ENCODE peak calls at places on chromosome X, in four cellular contexts. F is activated CD4-positive, CD25-positive, alpha-beta regulatory T cell treated with anti-CD3 and anti-CD28 coated beads, Interleukin-2, amount 50 U/mL, for 72 hours; P is stimulated activated CD4-positive, alpha-beta T cell treated with anti-CD3 and anti-CD28 coated beads, Interleukin-2, amount 100 ng/mL, for 48 hours; H is heart right ventricle. B is an unnamed sample.

GRCh38 chrX:41009816-41010187 is 75.4 kb upstream of the USP9X start:
- DNase-seq in F (no peak), P (no peak), H (no peak), B (no peak)

GRCh38 chrX:132044953-132045352 is 21.9 kb downstream of the STK26 start:
- DNase-seq in F (no peak), P (no peak), H (no peak), B (no peak)

GRCh38 chrX:150664290-150664689 is 28.9 kb upstream of the MTMR1 start:
- DNase-seq in F (no peak), P (no peak), H (peak), B (peak)

GRCh38 chrX:72394518-72395163 is 88.9 kb upstream of the CITED1 start:
- DNase-seq in F (no peak), P (no peak), H (peak), B (peak)

GRCh38 chrX:55640854-55641253 is 17.7 kb downstream of the FOXR2 start:
- DNase-seq in F (no peak), P (no peak), H (no peak), B (no peak)

GRCh38 chrX:95346854-95347253 is 1337.8 kb upstream of the DIAPH2 start:
- DNase-seq in F (no peak), P (no peak), H (no peak), B (no peak)

GRCh38 chrX:49186125-49187027 is at the start of gene PRICKLE3:
- DNase-seq in F (peak), P (peak), H (peak), B (peak)

GRCh38 chrX:22395372-22395771 is 122.7 kb downstream of the CBLL2 start:
- DNase-seq in F (no peak), P (no peak), H (no peak), B (no peak)

GRCh38 chrX:102042706-102043325 is 82.7 kb upstream of the TCEAL2 start:
- DNase-seq in F (no peak), P (no peak), H (no peak), B (no peak)

GRCh38 chrX:12245650-12246645 is 107.7 kb downstream of the FRMPD4 start:
- DNase-seq in F (no peak), P (no peak), H (no peak), B (no peak)

GRCh38 chrX:54495814-54496516 is at the start of gene FGD1:
- DNase-seq in F (peak), P (peak), H (peak), B (peak)

GRCh38 chrX:154384284-154384892 is 5.3 kb downstream of the EMD start:
- DNase-seq in F (no peak), P (no peak), H (peak), B (no peak)

GRCh38 chrX:16852617-16853179 is 17.5 kb downstream of the RBBP7 start:
- DNase-seq in F (no peak), P (no peak), H (no peak), B (no peak)

GRCh38 chrX:68396953-68397352 is 36.3 kb downstream of the OPHN1 start:
- DNase-seq in F (no peak), P (no peak), H (no peak), B (no peak)

GRCh38 chrX:54721424-54721823 is 76.6 kb downstream of the ITIH6 start:
- DNase-seq in F (no peak), P (no peak), H (no peak), B (no peak)

GRCh38 chrX:118164138-118164537 is 47.5 kb upstream of the KLHL13 start:
- DNase-seq in F (no peak), P (no peak), H (no peak), B (no peak)

GRCh38 chrX:8845060-8845459 is 43.9 kb upstream of the FAM9A start:
- DNase-seq in F (no peak), P (no peak), H (no peak), B (no peak)

GRCh38 chrX:100600769-100601168 is 16.0 kb downstream of the TNMD start:
- DNase-seq in F (no peak), P (no peak), H (no peak), B (no peak)

GRCh38 chrX:13898084-13898483 is 81.2 kb upstream of the GPM6B start:
- DNase-seq in F (no peak), P (no peak), H (no peak), B (peak)

GRCh38 chrX:29541038-29541437 is 674.3 kb upstream of the MAGEB2 start:
- DNase-seq in F (no peak), P (no peak), H (no peak), B (no peak)

GRCh38 chrX:39755152-39756032 is 342.4 kb downstream of the BCOR start:
- DNase-seq in F (no peak), P (no peak), H (peak), B (peak)

GRCh38 chrX:115494133-115494532 is 66.8 kb upstream of the PLS3 start:
- DNase-seq in F (no peak), P (no peak), H (no peak), B (no peak)

B was measured in tibial artery.